ENCODE peak calls at places on chromosomes 5 and 9, in eight cellular contexts. One of them, this sample, is unnamed.

GRCh38 chr9:82488702-82489578 is 500.4 kb downstream of the SPATA31D1 start:
- DNase-seq in lower leg skin: no peak
- DNase-seq in kidney: no peak
- DNase-seq in OCI-LY7: no peak
- DNase-seq in cardiac muscle cell: peak
- DNase-seq in ovary: no peak
- DNase-seq in GM23338: no peak
- DNase-seq in PC-3: peak
- DNase-seq in this sample: no peak

GRCh38 chr9:126088336-126088735 is 238.3 kb upstream of the MVB12B start:
- DNase-seq in lower leg skin: no peak
- DNase-seq in kidney: peak
- DNase-seq in OCI-LY7: no peak
- DNase-seq in cardiac muscle cell: no peak
- DNase-seq in ovary: no peak
- DNase-seq in GM23338: no peak
- DNase-seq in PC-3: no peak
- DNase-seq in this sample: no peak

GRCh38 chr9:109118802-109119438 is 827 bp downstream of the TMEM245 start:
- DNase-seq in lower leg skin: no peak
- DNase-seq in kidney: peak
- DNase-seq in OCI-LY7: no peak
- DNase-seq in cardiac muscle cell: peak
- DNase-seq in ovary: no peak
- DNase-seq in GM23338: peak
- DNase-seq in PC-3: peak
- DNase-seq in this sample: no peak

GRCh38 chr9:16705121-16705604 is 165.3 kb downstream of the BNC2 start:
- DNase-seq in lower leg skin: peak
- DNase-seq in kidney: peak
- DNase-seq in OCI-LY7: no peak
- DNase-seq in cardiac muscle cell: peak
- DNase-seq in ovary: peak
- DNase-seq in GM23338: peak
- DNase-seq in PC-3: peak
- DNase-seq in this sample: no peak

GRCh38 chr9:116267021-116267420 is 113.4 kb downstream of the PAPPA start:
- DNase-seq in lower leg skin: no peak
- DNase-seq in kidney: no peak
- DNase-seq in OCI-LY7: no peak
- DNase-seq in cardiac muscle cell: no peak
- DNase-seq in ovary: no peak
- DNase-seq in GM23338: no peak
- DNase-seq in PC-3: no peak
- DNase-seq in this sample: no peak

GRCh38 chr9:110578896-110579752 is at the start of gene SVEP1:
- DNase-seq in lower leg skin: peak
- DNase-seq in kidney: peak
- DNase-seq in OCI-LY7: no peak
- DNase-seq in cardiac muscle cell: peak
- DNase-seq in ovary: no peak
- DNase-seq in GM23338: peak
- DNase-seq in PC-3: no peak
- DNase-seq in this sample: peak

GRCh38 chr9:618478-618877 is 223.0 kb upstream of the DMRT1 start:
- DNase-seq in lower leg skin: peak
- DNase-seq in kidney: no peak
- DNase-seq in OCI-LY7: no peak
- DNase-seq in cardiac muscle cell: peak
- DNase-seq in ovary: no peak
- DNase-seq in GM23338: no peak
- DNase-seq in PC-3: no peak
- DNase-seq in this sample: no peak

GRCh38 chr5:107012371-107012770 is 658.4 kb downstream of the EFNA5 start:
- DNase-seq in lower leg skin: no peak
- DNase-seq in kidney: no peak
- DNase-seq in OCI-LY7: no peak
- DNase-seq in cardiac muscle cell: no peak
- DNase-seq in ovary: no peak
- DNase-seq in GM23338: no peak
- DNase-seq in PC-3: peak
- DNase-seq in this sample: no peak

GRCh38 chr9:70923941-70924340 is 197.5 kb downstream of the TRPM3 start:
- DNase-seq in lower leg skin: no peak
- DNase-seq in kidney: no peak
- DNase-seq in OCI-LY7: no peak
- DNase-seq in cardiac muscle cell: peak
- DNase-seq in ovary: no peak
- DNase-seq in GM23338: no peak
- DNase-seq in PC-3: no peak
- DNase-seq in this sample: no peak

GRCh38 chr9:83707518-83707767 is 315 bp downstream of the UBQLN1 start:
- DNase-seq in lower leg skin: peak
- DNase-seq in kidney: no peak
- DNase-seq in OCI-LY7: no peak
- DNase-seq in cardiac muscle cell: no peak
- DNase-seq in ovary: no peak
- DNase-seq in GM23338: no peak
- DNase-seq in PC-3: peak
- DNase-seq in this sample: no peak

GRCh38 chr9:88534456-88535225 is at the start of gene NXNL2:
- DNase-seq in lower leg skin: peak
- DNase-seq in kidney: peak
- DNase-seq in OCI-LY7: no peak
- DNase-seq in cardiac muscle cell: peak
- DNase-seq in ovary: peak
- DNase-seq in GM23338: peak
- DNase-seq in PC-3: peak
- DNase-seq in this sample: no peak

GRCh38 chr5:33146916-33147315 is 293.8 kb upstream of the TARS1 start:
- DNase-seq in lower leg skin: no peak
- DNase-seq in kidney: no peak
- DNase-seq in OCI-LY7: no peak
- DNase-seq in cardiac muscle cell: no peak
- DNase-seq in ovary: no peak
- DNase-seq in GM23338: no peak
- DNase-seq in PC-3: peak
- DNase-seq in this sample: no peak

GRCh38 chr9:90009447-90009846 is 404.6 kb downstream of the GADD45G start:
- DNase-seq in lower leg skin: no peak
- DNase-seq in kidney: no peak
- DNase-seq in OCI-LY7: peak
- DNase-seq in cardiac muscle cell: no peak
- DNase-seq in ovary: no peak
- DNase-seq in GM23338: no peak
- DNase-seq in PC-3: no peak
- DNase-seq in this sample: no peak

GRCh38 chr5:180013660-180014059 is 57.9 kb downstream of the RNF130 start:
- DNase-seq in lower leg skin: no peak
- DNase-seq in kidney: no peak
- DNase-seq in OCI-LY7: no peak
- DNase-seq in cardiac muscle cell: no peak
- DNase-seq in ovary: no peak
- DNase-seq in GM23338: no peak
- DNase-seq in PC-3: no peak
- DNase-seq in this sample: no peak

GRCh38 chr5:90096415-90097081 is 313.0 kb downstream of the CETN3 start:
- DNase-seq in lower leg skin: no peak
- DNase-seq in kidney: no peak
- DNase-seq in OCI-LY7: no peak
- DNase-seq in cardiac muscle cell: peak
- DNase-seq in ovary: no peak
- DNase-seq in GM23338: peak
- DNase-seq in PC-3: peak
- DNase-seq in this sample: no peak

GRCh38 chr5:91499943-91500531 is 116.9 kb upstream of the ARRDC3 start:
- DNase-seq in lower leg skin: no peak
- DNase-seq in kidney: no peak
- DNase-seq in OCI-LY7: peak
- DNase-seq in cardiac muscle cell: peak
- DNase-seq in ovary: no peak
- DNase-seq in GM23338: peak
- DNase-seq in PC-3: peak
- DNase-seq in this sample: peak

GRCh38 chr5:159735036-159735435 is 181.2 kb upstream of the ADRA1B start:
- DNase-seq in lower leg skin: no peak
- DNase-seq in kidney: no peak
- DNase-seq in OCI-LY7: no peak
- DNase-seq in cardiac muscle cell: no peak
- DNase-seq in ovary: no peak
- DNase-seq in GM23338: no peak
- DNase-seq in PC-3: no peak
- DNase-seq in this sample: no peak

GRCh38 chr5:159734366-159734765 is 181.9 kb upstream of the ADRA1B start:
- DNase-seq in lower leg skin: no peak
- DNase-seq in kidney: no peak
- DNase-seq in OCI-LY7: no peak
- DNase-seq in cardiac muscle cell: no peak
- DNase-seq in ovary: no peak
- DNase-seq in GM23338: no peak
- DNase-seq in PC-3: no peak
- DNase-seq in this sample: no peak

GRCh38 chr5:159735749-159736660 is 180.3 kb upstream of the ADRA1B start:
- DNase-seq in lower leg skin: no peak
- DNase-seq in kidney: no peak
- DNase-seq in OCI-LY7: no peak
- DNase-seq in cardiac muscle cell: no peak
- DNase-seq in ovary: no peak
- DNase-seq in GM23338: no peak
- DNase-seq in PC-3: peak
- DNase-seq in this sample: no peak

GRCh38 chr5:159737263-159737662 is 179.0 kb upstream of the ADRA1B start:
- DNase-seq in lower leg skin: no peak
- DNase-seq in kidney: no peak
- DNase-seq in OCI-LY7: no peak
- DNase-seq in cardiac muscle cell: no peak
- DNase-seq in ovary: no peak
- DNase-seq in GM23338: no peak
- DNase-seq in PC-3: no peak
- DNase-seq in this sample: no peak

GRCh38 chr5:159736844-159737243 is 179.4 kb upstream of the ADRA1B start:
- DNase-seq in lower leg skin: no peak
- DNase-seq in kidney: no peak
- DNase-seq in OCI-LY7: no peak
- DNase-seq in cardiac muscle cell: no peak
- DNase-seq in ovary: no peak
- DNase-seq in GM23338: no peak
- DNase-seq in PC-3: no peak
- DNase-seq in this sample: no peak
- TF ChIP-seq CTCF in lower leg skin: no peak
- TF ChIP-seq CTCF in kidney: no peak
- TF ChIP-seq CTCF in OCI-LY7: no peak
- TF ChIP-seq CTCF in cardiac muscle cell: no peak
- TF ChIP-seq CTCF in ovary: no peak
- TF ChIP-seq CTCF in GM23338: no peak
- TF ChIP-seq CTCF in PC-3: no peak
- TF ChIP-seq CTCF in this sample: no peak

GRCh38 chr9:73269430-73270101 is 117.9 kb downstream of the ANXA1 start:
- DNase-seq in lower leg skin: no peak
- DNase-seq in kidney: no peak
- DNase-seq in OCI-LY7: peak
- DNase-seq in cardiac muscle cell: peak
- DNase-seq in ovary: no peak
- DNase-seq in GM23338: peak
- DNase-seq in PC-3: peak
- DNase-seq in this sample: no peak
- TF ChIP-seq CTCF in lower leg skin: no peak
- TF ChIP-seq CTCF in kidney: no peak
- TF ChIP-seq CTCF in OCI-LY7: peak
- TF ChIP-seq CTCF in cardiac muscle cell: peak
- TF ChIP-seq CTCF in ovary: no peak
- TF ChIP-seq CTCF in GM23338: peak
- TF ChIP-seq CTCF in PC-3: peak
- TF ChIP-seq CTCF in this sample: peak

GRCh38 chr5:164353155-164353554 is 847.7 kb downstream of the MAT2B start:
- DNase-seq in lower leg skin: no peak
- DNase-seq in kidney: no peak
- DNase-seq in OCI-LY7: no peak
- DNase-seq in cardiac muscle cell: peak
- DNase-seq in ovary: no peak
- DNase-seq in GM23338: no peak
- DNase-seq in PC-3: no peak
- DNase-seq in this sample: no peak

GRCh38 chr5:164355267-164355830 is 849.9 kb downstream of the MAT2B start:
- DNase-seq in lower leg skin: no peak
- DNase-seq in kidney: no peak
- DNase-seq in OCI-LY7: no peak
- DNase-seq in cardiac muscle cell: no peak
- DNase-seq in ovary: no peak
- DNase-seq in GM23338: no peak
- DNase-seq in PC-3: no peak
- DNase-seq in this sample: no peak

GRCh38 chr5:164356790-164357189 is 851.4 kb downstream of the MAT2B start:
- DNase-seq in lower leg skin: no peak
- DNase-seq in kidney: no peak
- DNase-seq in OCI-LY7: no peak
- DNase-seq in cardiac muscle cell: no peak
- DNase-seq in ovary: no peak
- DNase-seq in GM23338: no peak
- DNase-seq in PC-3: no peak
- DNase-seq in this sample: no peak

GRCh38 chr5:164352695-164353094 is 847.3 kb downstream of the MAT2B start:
- DNase-seq in lower leg skin: no peak
- DNase-seq in kidney: no peak
- DNase-seq in OCI-LY7: no peak
- DNase-seq in cardiac muscle cell: no peak
- DNase-seq in ovary: no peak
- DNase-seq in GM23338: peak
- DNase-seq in PC-3: no peak
- DNase-seq in this sample: no peak

DNA sequence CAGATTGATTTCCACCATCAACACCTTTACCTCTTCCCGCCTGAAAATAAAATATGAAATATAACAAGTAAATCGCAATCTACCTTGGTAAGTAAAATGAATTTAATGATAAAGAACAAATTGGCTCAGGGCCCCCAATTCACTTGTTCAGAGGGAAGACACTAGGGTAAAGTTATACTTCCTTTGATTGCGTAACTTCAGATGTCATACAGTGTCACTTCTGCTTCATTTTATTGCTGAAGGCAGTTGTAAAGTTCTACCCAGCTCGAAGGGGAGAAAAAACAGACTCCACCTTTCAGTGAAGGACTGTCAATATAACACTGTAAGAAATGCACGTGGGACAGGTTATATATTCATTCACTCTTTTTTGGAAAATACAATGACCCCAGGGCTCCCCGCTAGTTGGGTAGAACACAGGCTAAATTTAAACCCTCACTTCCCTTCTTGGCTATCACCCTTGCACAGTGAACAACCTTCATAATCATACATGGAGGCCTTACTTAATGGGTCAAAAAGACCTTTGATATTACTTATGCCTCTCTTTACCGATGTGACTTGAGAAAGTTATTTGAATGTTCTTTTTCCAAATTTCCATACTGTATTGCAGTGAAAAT is 848.8 kb downstream of the MAT2B start:
- DNase-seq in lower leg skin: no peak
- DNase-seq in kidney: no peak
- DNase-seq in OCI-LY7: no peak
- DNase-seq in cardiac muscle cell: no peak
- DNase-seq in ovary: no peak
- DNase-seq in GM23338: no peak
- DNase-seq in PC-3: no peak
- DNase-seq in this sample: no peak
- TF ChIP-seq CTCF in lower leg skin: no peak
- TF ChIP-seq CTCF in kidney: no peak
- TF ChIP-seq CTCF in OCI-LY7: no peak
- TF ChIP-seq CTCF in cardiac muscle cell: no peak
- TF ChIP-seq CTCF in ovary: no peak
- TF ChIP-seq CTCF in GM23338: no peak
- TF ChIP-seq CTCF in PC-3: no peak
- TF ChIP-seq CTCF in this sample: no peak

GRCh38 chr9:113436753-113437515 is 26.4 kb downstream of the C9orf43 start:
- DNase-seq in lower leg skin: no peak
- DNase-seq in kidney: no peak
- DNase-seq in OCI-LY7: no peak
- DNase-seq in cardiac muscle cell: peak
- DNase-seq in ovary: no peak
- DNase-seq in GM23338: no peak
- DNase-seq in PC-3: no peak
- DNase-seq in this sample: no peak
- TF ChIP-seq CTCF in lower leg skin: no peak
- TF ChIP-seq CTCF in kidney: no peak
- TF ChIP-seq CTCF in OCI-LY7: no peak
- TF ChIP-seq CTCF in cardiac muscle cell: no peak
- TF ChIP-seq CTCF in ovary: no peak
- TF ChIP-seq CTCF in GM23338: no peak
- TF ChIP-seq CTCF in PC-3: no peak
- TF ChIP-seq CTCF in this sample: no peak